ENCODE peak calls at places on chromosomes 1 and 21, in five cellular contexts. B is naive B cell; A is EL; Z is activated effector memory CD4-positive, alpha-beta T cell treated with Interleukin-2 at 50 U/mL for 16 hours; E is stimulated activated CD8-positive, alpha-beta memory T cell treated with anti-CD3 and anti-CD28 coated beads, Interleukin-15, amount 100 ng/mL, for 24 hours. V is an unnamed sample.

GRCh38 chr1:69404486-69404885 is 163.2 kb upstream of the LRRC7 start:
- DNase-seq in B (no peak), A (no peak), Z (no peak), E (no peak), V (no peak)

GRCh38 chr1:106134561-106134960 is 921.9 kb upstream of the PRMT6 start:
- DNase-seq in B (no peak), A (no peak), Z (no peak), E (no peak), V (no peak)

GRCh38 chr21:37636152-37636860 is 269.7 kb downstream of the DYRK1A start:
- DNase-seq in B (no peak), A (peak), Z (no peak), E (no peak), V (peak)

GRCh38 chr1:204296431-204296988 is 63.2 kb downstream of the PLEKHA6 start:
- DNase-seq in B (no peak), A (peak), Z (no peak), E (no peak), V (peak)

GRCh38 chr1:228955691-228956090 is 220.4 kb downstream of the RHOU start:
- DNase-seq in B (no peak), A (peak), Z (no peak), E (no peak), V (no peak)

GRCh38 chr1:36160949-36161485 is 5.1 kb downstream of the MAP7D1 start:
- DNase-seq in B (peak), A (peak), Z (peak), E (no peak), V (peak)

GRCh38 chr1:47711848-47712492 is 274.1 kb downstream of the FOXD2 start:
- DNase-seq in B (no peak), A (no peak), Z (no peak), E (no peak), V (no peak)

GRCh38 chr21:45406801-45407628 is 2.0 kb downstream of the COL18A1 start:
- DNase-seq in B (no peak), A (peak), Z (no peak), E (no peak), V (peak)

GRCh38 chr1:34871443-34872132 is 12.0 kb upstream of the SMIM12 start:
- DNase-seq in B (no peak), A (no peak), Z (no peak), E (no peak), V (no peak)

GRCh38 chr1:12407050-12407961 is 177.5 kb downstream of the VPS13D start:
- DNase-seq in B (no peak), A (peak), Z (no peak), E (no peak), V (peak)

GRCh38 chr1:44829506-44830384 is 13.3 kb downstream of the PTCH2 start:
- DNase-seq in B (no peak), A (no peak), Z (no peak), E (no peak), V (no peak)

GRCh38 chr1:108199231-108199657 is 899 bp downstream of the SLC25A24 start:
- DNase-seq in B (no peak), A (peak), Z (no peak), E (no peak), V (peak)

GRCh38 chr1:153888518-153888917 is 34.3 kb downstream of the GATAD2B start:
- DNase-seq in B (no peak), A (no peak), Z (no peak), E (no peak), V (no peak)

GRCh38 chr1:164772635-164773034 is 213.7 kb downstream of the PBX1 start:
- DNase-seq in B (no peak), A (peak), Z (no peak), E (no peak), V (peak)

GRCh38 chr21:41954654-41955499 is 1.1 kb upstream of the C2CD2 start:
- DNase-seq in B (no peak), A (no peak), Z (no peak), E (no peak), V (no peak)

GRCh38 chr1:243440406-243440805 is 184.6 kb downstream of the SDCCAG8 start:
- DNase-seq in B (no peak), A (no peak), Z (no peak), E (no peak), V (no peak)

GRCh38 chr1:10716840-10717239 is 79.6 kb downstream of the CASZ1 start:
- DNase-seq in B (no peak), A (no peak), Z (no peak), E (no peak), V (no peak)

GRCh38 chr1:53025034-53025777 is 36.8 kb upstream of the PODN start:
- DNase-seq in B (no peak), A (peak), Z (no peak), E (no peak), V (peak)

GRCh38 chr1:192766009-192766625 is 42.7 kb upstream of the RGS2 start:
- DNase-seq in B (no peak), A (peak), Z (no peak), E (no peak), V (no peak)

GRCh38 chr1:25807480-25808390 is 7.7 kb downstream of the SELENON start:
- DNase-seq in B (no peak), A (no peak), Z (no peak), E (no peak), V (no peak)

GRCh38 chr21:40925481-40925880 is 78.5 kb upstream of the DSCAM start:
- DNase-seq in B (no peak), A (no peak), Z (no peak), E (no peak), V (no peak)

GRCh38 chr1:236058141-236058626 is 6.7 kb downstream of the NID1 start:
- DNase-seq in B (no peak), A (peak), Z (no peak), E (no peak), V (peak)

GRCh38 chr1:68232354-68233148 is at the start of gene WLS:
- DNase-seq in B (no peak), A (peak), Z (no peak), E (no peak), V (peak)

GRCh38 chr1:3051270-3052268 is 17.4 kb upstream of the PRDM16 start:
- DNase-seq in B (no peak), A (no peak), Z (no peak), E (no peak), V (no peak)

GRCh38 chr1:3292868-3293562 is 161.4 kb upstream of the ARHGEF16 start:
- DNase-seq in B (no peak), A (no peak), Z (no peak), E (no peak), V (no peak)

GRCh38 chr1:223455470-223455869 is 62.3 kb downstream of the CCDC185 start:
- DNase-seq in B (no peak), A (no peak), Z (no peak), E (no peak), V (no peak)

GRCh38 chr1:14909920-14910466 is 243.6 kb upstream of the TMEM51 start:
- DNase-seq in B (no peak), A (no peak), Z (no peak), E (no peak), V (no peak)

GRCh38 chr1:145782166-145783099 is 41.5 kb downstream of the RNF115 start:
- DNase-seq in B (no peak), A (peak), Z (no peak), E (no peak), V (peak)

GRCh38 chr1:20255666-20256065 is 35.0 kb upstream of the VWA5B1 start:
- DNase-seq in B (no peak), A (peak), Z (no peak), E (no peak), V (peak)

GRCh38 chr21:14353712-14354111 is 29.2 kb downstream of the HSPA13 start:
- DNase-seq in B (no peak), A (no peak), Z (no peak), E (no peak), V (no peak)

GRCh38 chr1:50873458-50874187 is 86.4 kb downstream of the FAF1 start:
- DNase-seq in B (peak), A (peak), Z (peak), E (peak), V (peak)

GRCh38 chr1:9111957-9112356 is 16.9 kb downstream of the GPR157 start:
- DNase-seq in B (no peak), A (no peak), Z (no peak), E (no peak), V (no peak)

GRCh38 chr1:235004276-235004675 is 124.4 kb downstream of the TOMM20 start:
- DNase-seq in B (no peak), A (no peak), Z (no peak), E (no peak), V (no peak)

GRCh38 chr1:75812065-75812464 is 15.4 kb downstream of the MSH4 start:
- DNase-seq in B (no peak), A (no peak), Z (no peak), E (no peak), V (no peak)

GRCh38 chr21:36701912-36702621 is 3.2 kb downstream of the SIM2 start:
- DNase-seq in B (no peak), A (peak), Z (no peak), E (no peak), V (no peak)

GRCh38 chr1:202968895-202969295 is 1.8 kb upstream of the CYB5R1 start:
- DNase-seq in B (peak), A (peak), Z (no peak), E (no peak), V (peak)

GRCh38 chr1:224774378-224774777 is 155.1 kb upstream of the DNAH14 start:
- DNase-seq in B (no peak), A (peak), Z (no peak), E (no peak), V (no peak)

GRCh38 chr21:31370893-31371652 is 27.0 kb upstream of the TIAM1 start:
- DNase-seq in B (no peak), A (no peak), Z (no peak), E (no peak), V (peak)

GRCh38 chr1:166184897-166185296 is 18.1 kb upstream of the FAM78B start:
- DNase-seq in B (no peak), A (peak), Z (no peak), E (no peak), V (peak)

V was measured in astrocyte of the spinal cord.